ENCODE peak calls at places on chromosomes 7 and 10, in four cellular contexts. One of them, this sample, is unnamed.

GRCh38 chr10:44415121-44415520 is 30.2 kb upstream of the CXCL12 start:
- DNase-seq in PC-3: no peak
- DNase-seq in upper lobe of right lung: no peak
- DNase-seq in T-helper 1 cell: no peak
- DNase-seq in this sample: no peak

GRCh38 chr7:149495785-149496641 is 1.6 kb downstream of the ZNF746 start:
- DNase-seq in PC-3: peak; percentile 19
- DNase-seq in T-helper 1 cell: no peak
- DNase-seq in upper lobe of right lung: no peak
- DNase-seq in this sample: peak; percentile 82

GRCh38 chr10:132866601-132867381 is 75.6 kb downstream of the CFAP46 start:
- DNase-seq in PC-3: no peak
- DNase-seq in T-helper 1 cell: no peak
- DNase-seq in upper lobe of right lung: peak; percentile 64
- DNase-seq in this sample: no peak

GRCh38 chr10:93752761-93753160 is 5.0 kb upstream of the LGI1 start:
- DNase-seq in T-helper 1 cell: no peak
- DNase-seq in PC-3: peak; percentile 74
- DNase-seq in upper lobe of right lung: no peak
- DNase-seq in this sample: no peak

GRCh38 chr10:86365346-86366032 is 1.1 kb downstream of the GRID1 start:
- DNase-seq in upper lobe of right lung: peak; percentile 60
- DNase-seq in PC-3: no peak
- DNase-seq in T-helper 1 cell: no peak
- DNase-seq in this sample: no peak

GRCh38 chr10:103839867-103840746 is 15.3 kb downstream of the SH3PXD2A start:
- DNase-seq in upper lobe of right lung: peak; percentile 86
- DNase-seq in T-helper 1 cell: no peak
- DNase-seq in PC-3: no peak
- DNase-seq in this sample: no peak

GRCh38 chr10:6579193-6579903 is 728 bp downstream of the PRKCQ start:
- DNase-seq in PC-3: no peak
- DNase-seq in upper lobe of right lung: no peak
- DNase-seq in T-helper 1 cell: no peak
- DNase-seq in this sample: no peak

GRCh38 chr7:51009716-51010496 is 227.2 kb upstream of the GRB10 start:
- DNase-seq in PC-3: peak; percentile 60
- DNase-seq in upper lobe of right lung: peak; percentile 65
- DNase-seq in T-helper 1 cell: no peak
- DNase-seq in this sample: no peak

GRCh38 chr10:89706011-89706410 is 4.6 kb downstream of the KIF20B start:
- DNase-seq in upper lobe of right lung: no peak
- DNase-seq in T-helper 1 cell: no peak
- DNase-seq in PC-3: no peak
- DNase-seq in this sample: no peak

GRCh38 chr10:100655760-100656421 is 89.5 kb upstream of the PAX2 start:
- DNase-seq in PC-3: no peak
- DNase-seq in T-helper 1 cell: no peak
- DNase-seq in upper lobe of right lung: no peak
- DNase-seq in this sample: no peak

GRCh38 chr7:108503112-108504026 is 22.6 kb downstream of the PNPLA8 start:
- DNase-seq in upper lobe of right lung: no peak
- DNase-seq in T-helper 1 cell: no peak
- DNase-seq in PC-3: no peak
- DNase-seq in this sample: peak; percentile 37

GRCh38 chr7:362416-363096 is 72.6 kb downstream of the FOXL3 start:
- DNase-seq in PC-3: peak; percentile 12
- DNase-seq in upper lobe of right lung: peak; percentile 62
- DNase-seq in T-helper 1 cell: no peak
- DNase-seq in this sample: no peak

GRCh38 chr10:16049775-16050174 is 189.5 kb upstream of the MINDY3 start:
- DNase-seq in T-helper 1 cell: no peak
- DNase-seq in PC-3: no peak
- DNase-seq in upper lobe of right lung: no peak
- DNase-seq in this sample: no peak

GRCh38 chr10:101021239-101021638 is 9.7 kb downstream of the PDZD7 start:
- DNase-seq in PC-3: no peak
- DNase-seq in T-helper 1 cell: no peak
- DNase-seq in upper lobe of right lung: peak; percentile 57
- DNase-seq in this sample: no peak

GRCh38 chr10:43928425-43928968 is 279.8 kb upstream of the ZNF32 start:
- DNase-seq in upper lobe of right lung: no peak
- DNase-seq in PC-3: no peak
- DNase-seq in T-helper 1 cell: no peak
- DNase-seq in this sample: no peak

GRCh38 chr7:37942934-37943610 is 22.6 kb downstream of the EPDR1 start:
- DNase-seq in upper lobe of right lung: peak; percentile 68
- DNase-seq in T-helper 1 cell: no peak
- DNase-seq in PC-3: no peak
- DNase-seq in this sample: peak; percentile 63

GRCh38 chr7:47945261-47946015 is 2.8 kb downstream of the PKD1L1 start:
- DNase-seq in upper lobe of right lung: peak; percentile 85
- DNase-seq in PC-3: peak; percentile 77
- DNase-seq in T-helper 1 cell: peak; percentile 34
- DNase-seq in this sample: peak; percentile 28

GRCh38 chr10:483266-483665 is 206.2 kb downstream of the DIP2C start:
- DNase-seq in PC-3: no peak
- DNase-seq in T-helper 1 cell: no peak
- DNase-seq in upper lobe of right lung: peak; percentile 60
- DNase-seq in this sample: no peak

GRCh38 chr10:76981251-76981650 is 656.4 kb downstream of the KCNMA1 start:
- DNase-seq in PC-3: no peak
- DNase-seq in upper lobe of right lung: no peak
- DNase-seq in T-helper 1 cell: no peak
- DNase-seq in this sample: no peak

GRCh38 chr10:60358282-60358681 is 31.4 kb downstream of the ANK3 start:
- DNase-seq in PC-3: no peak
- DNase-seq in T-helper 1 cell: no peak
- DNase-seq in upper lobe of right lung: no peak
- DNase-seq in this sample: no peak

GRCh38 chr7:127962589-127963361 is 68.5 kb downstream of the LRRC4 start:
- DNase-seq in PC-3: no peak
- DNase-seq in upper lobe of right lung: no peak
- DNase-seq in T-helper 1 cell: no peak
- DNase-seq in this sample: no peak

GRCh38 chr7:94303736-94304135 is 91.0 kb upstream of the COL1A2 start:
- DNase-seq in upper lobe of right lung: no peak
- DNase-seq in PC-3: no peak
- DNase-seq in T-helper 1 cell: no peak
- DNase-seq in this sample: no peak

GRCh38 chr7:72343991-72344390 is 68.1 kb downstream of the CALN1 start:
- DNase-seq in PC-3: no peak
- DNase-seq in T-helper 1 cell: no peak
- DNase-seq in upper lobe of right lung: no peak
- DNase-seq in this sample: no peak

GRCh38 chr7:157772486-157773130 is 435.8 kb downstream of the DNAJB6 start:
- DNase-seq in upper lobe of right lung: no peak
- DNase-seq in T-helper 1 cell: no peak
- DNase-seq in PC-3: no peak
- DNase-seq in this sample: no peak